ENCODE peak calls at places on chromosome 7, in six cellular contexts. O, F, T, R, P and G are unnamed samples.

GRCh38 chr7:130941322-130942210 is 207.6 kb upstream of the KLF14 start:
- DNase-seq in T (no peak), P (peak), O (peak), R (peak), F (no peak), G (no peak)

GRCh38 chr7:128763541-128763940 is 12.1 kb downstream of the OPN1SW start:
- DNase-seq in P (no peak), R (no peak), T (no peak), O (no peak), F (no peak), G (no peak)

GRCh38 chr7:101563198-101563901 is 65.7 kb downstream of the MYL10 start:
- DNase-seq in T (no peak), O (no peak), F (no peak), P (no peak), R (no peak), G (peak)

GRCh38 chr7:139693651-139694388 is 84.0 kb downstream of the HIPK2 start:
- DNase-seq in F (no peak), T (no peak), P (no peak), R (no peak), O (no peak), G (no peak)

GRCh38 chr7:128215281-128215680 is 25.8 kb upstream of the LEP start:
- DNase-seq in O (peak), F (no peak), R (no peak), P (no peak), T (no peak), G (no peak)

GRCh38 chr7:47185839-47186238 is 396.1 kb downstream of the TNS3 start:
- DNase-seq in O (no peak), R (no peak), F (no peak), P (no peak), T (no peak), G (no peak)

GRCh38 chr7:95636140-95636539 is 39.8 kb upstream of the PDK4 start:
- DNase-seq in F (no peak), P (no peak), O (peak), T (peak), R (no peak), G (no peak)

GRCh38 chr7:16080131-16080530 is 341.2 kb downstream of the CRPPA start:
- DNase-seq in P (no peak), O (no peak), F (no peak), R (no peak), T (no peak), G (no peak)

GRCh38 chr7:96686305-96686704 is 23.3 kb downstream of the SEM1 start:
- DNase-seq in P (no peak), O (peak), T (no peak), F (no peak), R (no peak), G (no peak)

GRCh38 chr7:91033574-91033973 is 230.7 kb upstream of the FZD1 start:
- DNase-seq in P (no peak), F (no peak), R (no peak), O (no peak), T (no peak), G (no peak)

GRCh38 chr7:74586258-74587200 is 71.0 kb upstream of the GTF2I start:
- DNase-seq in F (no peak), T (no peak), P (no peak), R (no peak), O (peak), G (no peak)

GRCh38 chr7:46627038-46627315 is 705.9 kb upstream of the IGFBP3 start:
- DNase-seq in R (no peak), O (peak), T (no peak), F (no peak), P (no peak), G (no peak)

GRCh38 chr7:157501576-157501975 is 164.8 kb downstream of the DNAJB6 start:
- DNase-seq in O (no peak), T (no peak), F (peak), P (no peak), R (no peak), G (no peak)

GRCh38 chr7:144824360-144824759 is 11.5 kb downstream of the TPK1 start:
- DNase-seq in O (peak), T (peak), R (no peak), F (no peak), P (no peak), G (no peak)

GRCh38 chr7:76514926-76515325 is 4.6 kb downstream of the UPK3B start:
- DNase-seq in P (peak), O (no peak), R (no peak), T (no peak), F (no peak), G (no peak)

GRCh38 chr7:133570321-133570720 is 317.4 kb downstream of the EXOC4 start:
- DNase-seq in T (no peak), R (no peak), P (no peak), O (no peak), F (no peak), G (no peak)

GRCh38 chr7:137886706-137887105 is 39.9 kb upstream of the DGKI start:
- DNase-seq in O (peak), P (no peak), F (no peak), T (no peak), R (no peak), G (no peak)

GRCh38 chr7:1763033-1763432 is 93.0 kb downstream of the ELFN1 start:
- DNase-seq in R (no peak), O (no peak), P (no peak), T (no peak), F (no peak), G (no peak)

GRCh38 chr7:110835889-110836288 is 255.0 kb upstream of the LRRN3 start:
- DNase-seq in R (no peak), F (no peak), P (no peak), T (no peak), O (no peak), G (no peak)

GRCh38 chr7:113764401-113765035 is 154.3 kb downstream of the PPP1R3A start:
- DNase-seq in F (no peak), P (no peak), R (no peak), O (no peak), T (no peak), G (no peak)

GRCh38 chr7:8389898-8390642 is 43.3 kb upstream of the NXPH1 start:
- DNase-seq in T (no peak), O (no peak), F (no peak), P (peak), R (no peak), G (no peak)

GRCh38 chr7:104552102-104552501 is 223.7 kb downstream of the LHFPL3 start:
- DNase-seq in O (peak), T (peak), P (no peak), R (peak), F (no peak), G (no peak)

GRCh38 chr7:128801008-128801407 is 9.2 kb downstream of the CCDC136 start:
- DNase-seq in T (no peak), F (no peak), R (no peak), O (no peak), P (no peak), G (no peak)

GRCh38 chr7:128918266-128918665 is 7.8 kb upstream of the KCP start:
- DNase-seq in F (no peak), T (no peak), P (no peak), O (no peak), R (no peak), G (no peak)

GRCh38 chr7:70082026-70082655 is 483.9 kb downstream of the AUTS2 start:
- DNase-seq in P (no peak), T (no peak), F (no peak), R (no peak), O (no peak), G (no peak)

GRCh38 chr7:149147730-149148653 is 739 bp downstream of the ZNF398 start:
- DNase-seq in R (no peak), P (peak), O (peak), F (peak), T (no peak), G (no peak)
- TF ChIP-seq CTCF in R (no peak), P (no peak), O (no peak), F (no peak), T (no peak), G (no peak)

GRCh38 chr7:129918922-129919321 is 33.8 kb downstream of the UBE2H start:
- DNase-seq in F (no peak), O (peak), T (no peak), R (no peak), P (no peak), G (no peak)
- TF ChIP-seq CTCF in F (no peak), O (no peak), T (no peak), R (no peak), P (no peak), G (no peak)

GRCh38 chr7:30446266-30446665 is 32.3 kb downstream of the NOD1 start:
- DNase-seq in T (no peak), R (no peak), P (no peak), O (no peak), F (no peak), G (no peak)

GRCh38 chr7:30447466-30447865 is 31.1 kb downstream of the NOD1 start:
- DNase-seq in R (no peak), F (no peak), P (no peak), O (no peak), T (no peak), G (no peak)

GRCh38 chr7:30448461-30449189 is 30.0 kb downstream of the NOD1 start:
- DNase-seq in R (no peak), F (no peak), P (no peak), T (no peak), O (no peak), G (no peak)

GRCh38 chr7:30450123-30450982 is 28.2 kb downstream of the NOD1 start:
- DNase-seq in P (no peak), T (no peak), R (no peak), F (no peak), O (no peak), G (no peak)

GRCh38 chr7:30445770-30446169 is 32.8 kb downstream of the NOD1 start:
- DNase-seq in O (peak), P (peak), T (peak), F (peak), R (peak), G (peak)
- TF ChIP-seq CTCF in O (peak), P (no peak), T (peak), F (peak), R (no peak), G (no peak)

GRCh38 chr7:52273685-52274610 is 761.5 kb upstream of the POM121L12 start:
- DNase-seq in P (peak), T (no peak), R (no peak), O (peak), F (no peak), G (no peak)
- TF ChIP-seq CTCF in P (no peak), T (no peak), R (no peak), O (no peak), F (no peak), G (no peak)

GRCh38 chr7:208128-208673 is 15.8 kb downstream of the FAM20C start:
- DNase-seq in O (no peak), F (no peak), P (no peak), T (no peak), R (no peak), G (no peak)

GRCh38 chr7:205117-206010 is 13.0 kb downstream of the FAM20C start:
- DNase-seq in P (no peak), R (no peak), F (no peak), O (no peak), T (no peak), G (no peak)

GRCh38 chr7:209416-209815 is 17.0 kb downstream of the FAM20C start:
- DNase-seq in P (no peak), O (no peak), R (no peak), F (no peak), T (no peak), G (no peak)

GRCh38 chr7:208816-209215 is 16.4 kb downstream of the FAM20C start:
- DNase-seq in R (no peak), F (no peak), O (no peak), P (no peak), T (no peak), G (no peak)

DNA sequence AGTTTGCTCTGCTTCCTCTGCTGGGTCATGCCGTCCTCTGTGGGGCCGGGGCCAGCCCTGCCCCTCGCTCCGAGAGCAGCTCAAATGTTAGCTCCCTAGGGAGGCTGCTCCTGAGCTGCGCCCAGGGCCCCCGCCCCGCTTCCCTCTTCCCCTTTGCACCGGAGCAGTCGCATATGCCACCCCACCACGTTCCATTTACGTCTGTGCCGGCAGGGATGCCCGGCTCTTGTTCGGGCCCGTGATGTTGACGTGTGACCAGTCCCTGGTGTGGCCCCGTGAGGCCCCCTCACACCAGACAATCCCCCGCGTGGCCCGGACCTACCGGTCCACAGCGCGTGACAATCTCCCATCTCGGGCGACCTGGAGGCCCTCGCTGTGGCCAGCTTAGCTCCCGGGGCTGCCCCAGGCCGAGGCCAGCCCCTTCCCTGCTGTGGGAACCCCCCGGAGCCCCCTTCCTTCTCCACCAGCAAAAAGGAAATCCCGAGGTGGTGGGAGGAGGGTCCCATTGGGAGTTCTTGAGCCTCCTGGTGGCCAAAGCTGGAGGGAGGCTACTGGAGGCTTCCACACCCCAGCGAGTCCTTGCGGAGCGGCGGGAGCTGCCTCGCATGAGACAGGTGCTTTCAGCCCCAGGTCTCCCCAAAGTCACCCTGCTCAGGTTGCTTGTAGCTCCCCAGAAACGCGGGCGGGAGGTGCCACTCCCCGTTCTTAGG is 15.2 kb downstream of the FAM20C start:
- DNase-seq in P (no peak), R (no peak), O (no peak), T (no peak), F (no peak), G (no peak)
- TF ChIP-seq CTCF in P (no peak), R (no peak), O (no peak), T (peak), F (no peak), G (no peak)

DNA sequence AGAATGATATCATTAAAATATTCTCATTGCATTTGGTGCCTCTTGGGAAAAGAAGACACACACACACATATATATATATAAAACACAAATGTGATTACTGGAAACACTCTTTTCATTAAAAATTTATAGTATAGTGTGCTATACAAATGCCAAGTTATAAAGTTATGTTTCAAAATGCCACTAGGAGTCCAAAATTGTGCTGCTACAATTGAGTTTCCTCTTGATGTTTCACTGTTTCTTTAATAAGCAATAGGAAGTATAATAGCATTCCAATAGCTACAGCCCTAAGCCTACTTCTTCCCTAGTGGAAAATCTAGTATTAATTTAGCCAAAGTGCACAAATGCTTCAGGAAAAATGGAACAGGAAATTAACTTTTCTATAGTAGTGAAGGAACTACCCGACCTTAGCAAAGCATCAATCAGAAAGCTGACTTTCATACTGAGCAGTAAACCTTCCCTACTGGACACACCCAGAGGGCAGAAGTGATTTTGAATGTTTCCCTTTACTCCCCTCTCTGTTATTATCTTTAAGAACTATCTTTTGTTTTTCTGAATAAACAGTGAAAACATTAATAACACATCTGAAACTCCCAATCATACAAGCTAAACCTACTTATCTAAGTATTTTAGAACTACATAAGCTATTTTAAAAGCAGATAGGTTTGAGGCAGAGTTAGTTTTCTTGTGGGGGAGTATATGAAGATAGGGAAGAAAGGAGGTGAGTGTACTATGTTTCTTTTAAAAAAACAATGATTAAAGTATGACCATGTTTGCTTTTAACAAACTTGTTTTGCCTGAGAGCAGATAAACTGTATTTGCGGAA is 13.6 kb downstream of the CPED1 start:
- DNase-seq in R (no peak), O (peak), P (no peak), T (no peak), F (no peak), G (no peak)
- TF ChIP-seq CTCF in R (no peak), O (no peak), P (peak), T (no peak), F (no peak), G (no peak)